ENCODE peak calls at places on chromosomes 3 and 15, in six cellular contexts. Z is GM12865, S is cardiac fibroblast, W is mucosa of descending colon, Y is IMR-90, I is HFF-Myc. D is an unnamed sample.

GRCh38 chr15:70088887-70089691 is 8.6 kb downstream of the TLE3 start:
- DNase-seq in W (no peak), I (no peak), Z (no peak), S (peak; percentile 16), Y (peak; percentile 71), D (no peak)

GRCh38 chr3:14216257-14217048 is 37.8 kb downstream of the LSM3 start:
- DNase-seq in S (peak; percentile 71), Y (no peak), Z (no peak), I (no peak), W (peak; percentile 58), D (no peak)

GRCh38 chr15:43241100-43241499 is 20.3 kb upstream of the EPB42 start:
- DNase-seq in I (no peak), Y (peak; percentile 32), Z (no peak), W (no peak), S (peak; percentile 35), D (no peak)

GRCh38 chr15:58522391-58522790 is 90.6 kb downstream of the LIPC start:
- DNase-seq in I (no peak), W (no peak), S (no peak), Z (no peak), Y (no peak), D (no peak)

GRCh38 chr3:187665764-187666402 is 4.3 kb downstream of the SST start:
- DNase-seq in W (no peak), Y (no peak), S (no peak), I (no peak), Z (no peak), D (no peak)

GRCh38 chr3:3201584-3201983 is 22.1 kb upstream of the CRBN start:
- DNase-seq in Z (peak; percentile 74), S (no peak), W (no peak), Y (no peak), I (no peak), D (no peak)

GRCh38 chr3:23712656-23713559 is 92.8 kb upstream of the UBE2E1 start:
- DNase-seq in Z (no peak), Y (peak; percentile 96), W (no peak), S (peak; percentile 69), I (peak; percentile 86), D (no peak)

GRCh38 chr15:66145242-66146182 is 108.0 kb downstream of the MEGF11 start:
- DNase-seq in Z (no peak), Y (no peak), S (no peak), W (no peak), I (no peak), D (no peak)

GRCh38 chr3:27677554-27677953 is 44.6 kb downstream of the EOMES start:
- DNase-seq in Y (peak; percentile 96), I (peak; percentile 22), W (no peak), S (peak; percentile 99), Z (no peak), D (no peak)

GRCh38 chr3:39267631-39268553 is 11.9 kb downstream of the CX3CR1 start:
- DNase-seq in S (no peak), I (no peak), W (no peak), Z (peak; percentile 35), Y (no peak), D (no peak)

GRCh38 chr15:72511536-72511935 is 37.4 kb downstream of the ARIH1 start:
- DNase-seq in Y (no peak), Z (no peak), S (no peak), I (no peak), W (no peak), D (no peak)

GRCh38 chr3:138908815-138909214 is 38.1 kb downstream of the FOXL2 start:
- DNase-seq in Z (no peak), W (no peak), I (no peak), Y (no peak), S (no peak), D (no peak)

GRCh38 chr15:58457466-58457965 is 25.7 kb downstream of the LIPC start:
- DNase-seq in W (no peak), Z (peak; percentile 88), I (peak; percentile 88), Y (peak; percentile 97), S (peak; percentile 86), D (peak; percentile 72)

DNA sequence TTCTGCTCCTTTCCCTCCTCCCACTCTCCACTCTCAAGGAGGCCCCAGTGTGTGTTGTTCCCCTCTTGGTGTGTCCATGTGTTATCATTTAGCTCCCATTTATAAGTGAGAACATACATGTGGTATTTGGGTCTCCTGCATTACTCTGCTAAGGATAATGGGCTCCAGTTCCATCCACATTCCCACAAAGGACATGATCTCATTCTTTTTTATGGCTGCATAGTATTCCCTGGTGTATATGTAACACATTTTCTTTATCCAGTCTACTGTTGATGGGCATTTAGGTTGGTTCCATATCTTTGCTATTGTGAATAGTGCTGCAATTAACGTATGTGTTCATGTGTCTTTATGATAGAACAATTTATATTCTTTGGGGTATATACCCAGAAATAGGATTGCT is 144.0 kb upstream of the MEF2A start:
- DNase-seq in I (no peak), S (no peak), W (no peak), Z (no peak), Y (no peak), D (no peak)
- H3K4me3 ChIP-seq in I (no peak overlapping the region), S (no peak overlapping the region), W (no peak overlapping the region), Z (no peak overlapping the region), Y (no peak overlapping the region), D (no peak overlapping the region)

GRCh38 chr15:62624541-62625399 is 417.8 kb upstream of the TPM1 start:
- DNase-seq in W (no peak), I (peak; percentile 56), Z (peak; percentile 58), Y (peak; percentile 74), S (peak; percentile 75), D (no peak)

GRCh38 chr15:62626903-62627302 is 415.6 kb upstream of the TPM1 start:
- DNase-seq in Z (no peak), I (no peak), S (no peak), W (no peak), Y (no peak), D (no peak)

GRCh38 chr15:62622775-62623174 is 419.8 kb upstream of the TPM1 start:
- DNase-seq in W (no peak), Z (no peak), I (no peak), Y (no peak), S (no peak), D (no peak)

GRCh38 chr15:62631325-62631724 is 411.2 kb upstream of the TPM1 start:
- DNase-seq in Y (no peak), I (no peak), W (no peak), S (no peak), Z (no peak), D (no peak)

DNA sequence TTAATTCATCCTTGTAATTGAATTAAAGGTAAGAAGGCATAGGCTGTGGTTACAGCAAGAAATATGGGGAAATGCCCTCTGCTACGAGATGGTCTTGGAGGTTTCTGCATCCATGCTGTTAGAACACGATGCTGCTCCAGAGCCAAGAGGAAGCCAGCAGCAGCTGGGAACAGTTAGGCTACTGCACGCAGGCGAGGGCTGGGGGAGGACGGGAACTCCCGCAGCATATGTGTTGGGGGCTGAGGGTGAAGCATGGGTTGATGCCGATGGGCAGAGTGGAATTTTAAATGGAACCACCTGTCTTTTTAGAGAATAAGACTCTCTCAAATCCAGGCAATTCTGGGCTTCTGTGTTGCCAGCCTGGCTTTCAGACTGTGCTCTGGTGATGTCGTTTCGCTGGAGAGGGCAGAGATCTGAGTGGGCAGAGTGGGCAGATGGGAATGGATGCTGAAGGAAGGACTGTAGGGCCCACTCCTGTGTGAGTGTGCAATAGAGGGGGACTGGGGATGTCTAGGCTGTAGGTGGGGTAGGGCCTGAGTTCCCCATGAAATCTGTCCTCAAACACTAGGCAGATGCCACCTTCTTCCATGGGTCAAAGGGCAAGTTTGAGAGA is 417.0 kb upstream of the TPM1 start:
- DNase-seq in I (peak; percentile 90), Y (peak; percentile 32), W (no peak), Z (no peak), S (no peak), D (no peak)
- H3K4me3 ChIP-seq in I (no peak overlapping the region), Y (no peak overlapping the region), W (no peak overlapping the region), Z (no peak overlapping the region), S (no peak overlapping the region), D (no peak overlapping the region)

DNA sequence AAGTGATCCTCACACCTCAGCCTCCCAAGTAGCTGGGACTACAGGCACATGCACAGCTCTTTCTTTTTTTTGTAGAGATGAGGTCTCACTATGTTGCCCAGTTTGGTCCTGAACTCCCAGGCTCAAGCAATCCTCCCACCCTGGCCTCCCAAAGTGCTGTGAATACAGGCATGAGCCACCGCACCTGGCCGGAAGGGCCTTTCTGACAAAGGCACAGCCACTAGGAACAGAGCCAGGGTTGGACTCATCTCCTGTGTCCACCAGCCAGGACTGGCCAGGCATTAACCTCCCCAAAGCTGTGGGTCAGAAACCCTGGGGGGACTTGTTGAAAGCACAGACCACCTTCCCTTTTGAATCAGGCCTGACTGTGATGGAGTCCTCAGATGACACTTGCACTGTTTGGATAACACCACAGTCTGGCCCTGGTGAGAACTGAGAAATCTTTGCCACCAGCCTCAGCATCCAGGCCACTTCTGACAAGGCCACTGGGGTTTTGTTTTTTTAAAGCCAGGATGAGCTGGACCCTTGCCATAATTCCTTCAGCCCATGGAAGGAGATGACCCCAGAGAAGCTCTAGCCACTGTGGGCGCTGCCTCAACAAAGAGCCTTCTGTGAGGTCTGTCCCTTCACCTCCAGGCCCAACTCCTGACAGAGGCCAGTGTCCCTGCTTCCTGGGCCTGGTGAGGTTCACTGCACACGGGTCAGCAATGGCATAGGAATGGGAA is 4.8 kb downstream of the TKT start:
- DNase-seq in S (peak; percentile 13), Y (no peak), I (no peak), W (peak; percentile 42), Z (no peak), D (no peak)
- H3K4me3 ChIP-seq in S (peak overlapping the region; percentile 3), Y (no peak overlapping the region), I (peak overlapping the region; percentile 8), W (no peak overlapping the region), Z (no peak overlapping the region), D (no peak overlapping the region)

GRCh38 chr3:195662-196061 is 901 bp upstream of the CHL1 start:
- DNase-seq in Y (no peak), S (no peak), I (no peak), W (no peak), Z (no peak), D (no peak)

GRCh38 chr3:197891-198491 is 1.4 kb downstream of the CHL1 start:
- DNase-seq in Z (peak; percentile 18), I (no peak), Y (no peak), S (no peak), W (peak; percentile 49), D (no peak)

GRCh38 chr3:197154-197855 is 742 bp downstream of the CHL1 start:
- DNase-seq in S (no peak), Z (no peak), W (peak; percentile 54), Y (no peak), I (no peak), D (no peak)

GRCh38 chr3:194421-194820 is 2.1 kb upstream of the CHL1 start:
- DNase-seq in Y (no peak), W (no peak), I (no peak), Z (no peak), S (no peak), D (no peak)

DNA sequence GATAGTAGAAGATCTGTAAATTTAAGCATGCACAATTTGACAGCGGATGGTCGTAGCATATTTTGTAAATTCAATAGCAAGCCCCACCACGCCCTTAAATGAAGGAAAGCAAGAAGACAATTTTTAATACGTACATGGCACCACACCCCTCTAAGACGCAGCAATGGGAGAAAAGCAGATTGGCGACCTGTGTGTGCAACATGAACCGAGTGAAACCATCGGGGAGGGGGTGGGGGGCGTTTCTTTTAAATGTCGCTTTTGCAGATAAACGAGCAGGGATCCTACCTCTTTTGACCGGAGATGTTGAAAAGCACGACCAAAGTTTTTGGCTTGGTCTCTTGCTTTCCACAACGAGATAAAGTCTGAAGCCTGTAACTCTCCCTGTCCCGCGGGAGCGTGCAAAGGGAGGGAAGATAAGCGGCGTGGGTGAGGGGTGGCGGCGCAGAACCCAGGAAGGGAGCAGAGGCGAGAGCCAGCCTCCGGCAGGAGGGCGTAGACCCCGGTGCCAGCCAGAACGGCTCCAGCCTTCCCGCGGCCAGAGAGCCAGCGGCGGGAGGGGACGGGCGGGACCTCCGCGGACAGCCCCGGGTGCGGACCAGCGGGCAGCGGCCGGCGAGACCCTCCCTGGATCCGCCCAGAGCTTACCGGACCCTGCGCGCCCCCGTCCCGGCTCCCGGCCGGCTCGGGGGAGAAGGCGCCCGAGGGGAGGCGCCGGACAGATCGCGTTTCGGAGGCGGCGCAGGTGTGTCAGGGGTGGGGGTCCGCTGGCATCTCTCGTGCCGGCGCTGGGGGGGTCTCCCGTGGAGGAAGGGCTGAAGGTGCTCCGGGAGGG is at the start of gene CHL1:
- DNase-seq in S (no peak), Z (no peak), I (no peak), W (no peak), Y (no peak), D (no peak)
- H3K4me3 ChIP-seq in S (peak within 1 kb of the TSS; percentile 25), Z (peak within 1 kb of the TSS; percentile 50), I (no peak within 1 kb of the TSS), W (no peak within 1 kb of the TSS), Y (peak within 1 kb of the TSS; percentile 46), D (peak within 1 kb of the TSS; percentile 39)

D was measured in GM12864.